ENCODE peak calls at places on chromosomes 6 and 20, in five cellular contexts. N is astrocyte, T is heart left ventricle, C is NB4, Q is fibroblast of mammary gland. A is an unnamed sample.

GRCh38 chr20:18316166-18316565 is 27.8 kb downstream of the ZNF133 start:
- DNase-seq in N (no peak), T (no peak), C (no peak), Q (no peak), A (no peak)

GRCh38 chr6:56382416-56382940 is 135.1 kb upstream of the COL21A1 start:
- DNase-seq in N (no peak), T (no peak), C (no peak), Q (no peak), A (no peak)

GRCh38 chr6:33886673-33887144 is 82.9 kb upstream of the MLN start:
- DNase-seq in N (peak; percentile 11), T (peak; percentile 76), C (peak; percentile 35), Q (peak; percentile 87), A (no peak)

GRCh38 chr6:21441386-21441785 is 152.2 kb upstream of the SOX4 start:
- DNase-seq in N (peak; percentile 57), T (no peak), C (peak; percentile 86), Q (peak; percentile 33), A (no peak)

GRCh38 chr20:13638162-13638495 is 603 bp downstream of the TASP1 start:
- DNase-seq in N (peak; percentile 18), T (no peak), C (no peak), Q (peak; percentile 25), A (no peak)

GRCh38 chr6:158468666-158469065 is 91.2 kb upstream of the TMEM181 start:
- DNase-seq in N (no peak), T (no peak), C (peak; percentile 18), Q (peak; percentile 40), A (no peak)

GRCh38 chr6:18585032-18585573 is 198.0 kb downstream of the RNF144B start:
- DNase-seq in N (peak; percentile 87), T (no peak), C (peak; percentile 24), Q (peak; percentile 86), A (peak; percentile 4)

GRCh38 chr6:89637960-89638319 is 607 bp downstream of the LYRM2 start:
- DNase-seq in N (no peak), T (no peak), C (no peak), Q (no peak), A (no peak)

GRCh38 chr6:33318426-33319073 is 1.0 kb upstream of the ZBTB22 start:
- DNase-seq in N (no peak), T (no peak), C (no peak), Q (no peak), A (no peak)

GRCh38 chr6:129055796-129056195 is 172.9 kb downstream of the LAMA2 start:
- DNase-seq in N (peak; percentile 34), T (no peak), C (peak; percentile 7), Q (no peak), A (no peak)

GRCh38 chr20:58436868-58437645 is 48.0 kb downstream of the VAPB start:
- DNase-seq in N (no peak), T (no peak), C (no peak), Q (no peak), A (no peak)

GRCh38 chr20:46587986-46588385 is 37.5 kb upstream of the OCSTAMP start:
- DNase-seq in N (no peak), T (no peak), C (no peak), Q (no peak), A (no peak)

GRCh38 chr6:2744206-2744771 is 6.4 kb downstream of the MYLK4 start:
- DNase-seq in N (no peak), T (peak; percentile 81), C (no peak), Q (no peak), A (no peak)

GRCh38 chr20:32035398-32035852 is 16.6 kb upstream of the HCK start:
- DNase-seq in N (no peak), T (no peak), C (no peak), Q (no peak), A (no peak)
- TF ChIP-seq CTCF in N (no peak), T (no peak), C (no peak), Q (no peak), A (no peak)

DNA sequence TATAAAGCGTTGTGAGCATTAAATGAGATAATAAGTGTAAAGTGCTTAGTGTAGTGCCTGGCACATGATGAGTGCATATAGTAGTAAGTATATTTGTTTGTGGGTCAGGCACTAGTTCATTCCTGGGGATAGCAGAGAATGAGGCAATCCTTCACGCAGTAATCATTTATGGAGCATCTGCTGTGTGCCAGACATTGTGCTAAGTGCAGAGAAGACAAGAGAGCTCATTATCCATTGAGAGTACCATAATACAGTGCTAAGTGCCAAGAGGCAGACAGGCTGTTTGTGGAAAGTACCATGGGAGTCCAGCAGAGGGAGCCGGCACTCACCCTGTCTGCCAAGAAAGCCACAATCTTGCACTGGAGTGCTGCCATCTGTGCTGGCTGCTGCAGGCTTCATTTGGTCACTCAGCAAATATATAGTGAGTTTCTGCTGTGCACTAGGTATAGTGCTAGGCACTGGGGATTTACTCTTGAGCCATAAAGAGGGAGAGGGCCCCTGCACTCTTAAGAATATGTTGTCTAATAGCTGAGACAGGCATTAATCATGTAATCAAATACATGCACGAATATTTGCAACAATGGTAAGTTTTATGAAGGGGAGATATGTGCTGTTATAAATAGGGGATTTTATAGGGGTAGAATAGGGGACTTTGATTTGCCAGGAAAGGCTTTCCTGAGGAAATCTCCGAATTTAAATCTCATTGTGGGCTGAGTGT is 12.9 kb upstream of the MROH8 start:
- DNase-seq in N (peak; percentile 76), T (peak; percentile 89), C (peak; percentile 86), Q (peak; percentile 91), A (peak; percentile 75)
- TF ChIP-seq CTCF in N (peak; percentile 95), T (peak; percentile 97), C (peak; percentile 98), Q (peak; percentile 97), A (peak; percentile 97)

GRCh38 chr6:74549746-74550145 is 656.1 kb downstream of the COL12A1 start:
- DNase-seq in N (no peak), T (no peak), C (no peak), Q (no peak), A (no peak)
- TF ChIP-seq CTCF in N (no peak), T (no peak), C (no peak), Q (no peak), A (no peak)

GRCh38 chr6:37057678-37058077 is 52.2 kb downstream of the FGD2 start:
- DNase-seq in N (no peak), T (no peak), C (no peak), Q (no peak), A (no peak)

GRCh38 chr6:37058084-37058586 is 52.7 kb downstream of the FGD2 start:
- DNase-seq in N (peak; percentile 19), T (no peak), C (no peak), Q (peak; percentile 80), A (peak; percentile 23)

GRCh38 chr6:37060195-37060559 is 54.7 kb downstream of the FGD2 start:
- DNase-seq in N (no peak), T (no peak), C (no peak), Q (no peak), A (no peak)

GRCh38 chr6:37061157-37061804 is 55.8 kb downstream of the FGD2 start:
- DNase-seq in N (no peak), T (no peak), C (no peak), Q (no peak), A (no peak)

DNA sequence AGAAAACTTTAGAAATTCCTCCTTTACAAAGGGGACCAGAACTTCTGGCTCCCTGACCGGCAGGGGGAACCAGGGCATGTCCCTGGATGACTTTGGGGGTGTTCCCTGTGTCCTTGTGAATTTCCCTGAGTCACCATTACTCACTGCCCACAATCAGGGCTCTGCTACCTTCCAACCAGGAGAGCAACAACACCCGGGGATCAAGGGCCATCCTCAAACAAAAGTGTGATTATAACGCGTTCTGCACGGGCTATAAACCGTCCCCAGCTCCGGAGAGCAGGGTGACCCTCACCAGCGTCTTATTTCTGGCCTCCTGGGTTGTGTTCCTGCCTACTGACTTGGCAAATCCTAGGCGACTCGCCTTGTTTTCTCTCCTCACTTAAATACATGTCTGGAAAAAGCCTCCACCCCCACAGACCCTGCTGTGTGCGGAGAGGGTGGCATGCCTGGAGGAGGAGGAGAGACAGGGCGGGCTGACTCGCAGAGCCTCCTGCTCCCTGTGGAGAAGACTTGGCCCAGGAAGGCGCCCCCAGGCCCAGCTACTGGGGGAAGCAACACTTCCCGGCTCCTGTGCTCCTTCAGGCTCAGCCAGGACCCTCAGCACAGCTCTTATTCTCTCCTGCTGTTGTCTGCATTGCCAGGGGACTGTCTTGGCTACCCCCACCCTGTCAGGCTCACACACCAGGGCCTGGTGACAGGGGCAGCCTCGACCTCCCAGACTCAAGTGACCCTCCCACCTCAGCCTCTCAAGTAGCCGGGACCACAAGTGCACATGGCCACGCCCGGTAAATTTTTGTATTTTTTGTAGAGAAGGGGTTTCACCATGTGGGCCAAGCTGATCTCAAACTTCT is 54.1 kb downstream of the FGD2 start:
- DNase-seq in N (peak; percentile 95), T (peak; percentile 70), C (peak; percentile 76), Q (peak; percentile 98), A (peak; percentile 89)
- TF ChIP-seq CTCF in N (peak; percentile 72), T (peak; percentile 28), C (peak; percentile 47), Q (peak; percentile 91), A (peak; percentile 86)

DNA sequence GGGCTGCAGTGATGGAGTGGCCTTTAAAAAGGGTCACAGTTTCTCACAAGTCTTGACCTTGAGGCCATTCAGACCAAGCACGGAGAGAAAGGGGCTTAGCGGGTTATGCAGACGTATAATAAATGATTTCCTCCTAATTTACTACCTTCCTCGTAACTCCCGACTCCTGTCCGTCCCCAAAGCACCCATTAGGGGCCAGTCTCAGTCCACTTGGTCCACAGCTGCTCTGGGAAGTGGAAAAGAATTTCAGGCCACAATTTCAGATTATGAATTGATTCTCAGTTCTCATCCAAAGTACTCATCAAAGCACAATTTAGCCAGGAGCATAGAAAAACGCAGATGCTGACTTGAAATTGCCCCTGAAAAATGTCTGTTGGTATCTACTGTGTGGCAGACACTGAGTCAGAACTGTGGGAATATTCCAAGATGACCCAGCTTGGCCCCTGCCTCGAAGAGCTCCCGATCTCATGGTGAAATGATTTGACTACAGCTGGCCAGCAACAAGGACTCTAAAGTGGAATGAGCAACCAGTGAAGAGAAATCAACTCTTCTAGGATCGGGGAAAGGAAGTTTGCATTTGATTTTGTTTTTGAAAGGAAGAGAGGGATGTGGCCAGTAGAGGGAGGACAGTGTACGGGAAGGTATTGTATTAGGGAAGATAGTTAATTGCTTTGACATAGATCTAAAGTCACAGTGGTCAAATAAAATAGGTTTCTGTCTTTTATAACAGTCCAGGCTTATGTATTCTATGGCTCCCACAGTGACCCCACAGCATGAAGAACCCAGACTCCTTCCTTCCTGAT is 15.2 kb upstream of the STK35 start:
- DNase-seq in N (no peak), T (no peak), C (no peak), Q (no peak), A (no peak)
- TF ChIP-seq CTCF in N (no peak), T (peak; percentile 35), C (no peak), Q (peak; percentile 36), A (peak; percentile 30)